ENCODE peak calls at places on chromosome 22, in four cellular contexts. R, X, L and U are unnamed samples.

GRCh38 chr22:17781319-17782031 is 7.2 kb upstream of the BID start:
- DNase-seq in X (peak; percentile 60), L (peak; percentile 94), R (peak; percentile 92), U (peak; percentile 70)

GRCh38 chr22:21445437-21446127 is 21.6 kb upstream of the TMEM191C start:
- DNase-seq in X (no peak), R (no peak), L (no peak), U (no peak)

GRCh38 chr22:31284241-31284745 is 8.0 kb downstream of the PIK3IP1 start:
- DNase-seq in R (no peak), L (no peak), X (no peak), U (no peak)

GRCh38 chr22:18078329-18079041 is 695 bp downstream of the PEX26 start:
- DNase-seq in R (peak; percentile 30), L (peak; percentile 19), X (peak; percentile 69), U (peak; percentile 45)

GRCh38 chr22:37068859-37069258 is 17.3 kb downstream of the KCTD17 start:
- DNase-seq in L (no peak), X (no peak), R (no peak), U (no peak)

GRCh38 chr22:41777749-41778395 is 22.6 kb upstream of the CCDC134 start:
- DNase-seq in L (no peak), R (no peak), X (no peak), U (peak; percentile 12)

GRCh38 chr22:32623943-32624342 is 149.3 kb downstream of the FBXO7 start:
- DNase-seq in R (peak; percentile 91), X (no peak), L (peak; percentile 98), U (no peak)

GRCh38 chr22:37330200-37331033 is 48.1 kb downstream of the CYTH4 start:
- DNase-seq in L (peak; percentile 90), X (peak; percentile 87), R (peak; percentile 93), U (no peak)

GRCh38 chr22:40383905-40384304 is 13.5 kb downstream of the SGSM3 start:
- DNase-seq in R (peak; percentile 80), X (no peak), L (peak; percentile 75), U (peak; percentile 63)

GRCh38 chr22:26461188-26461810 is 22.3 kb downstream of the HPS4 start:
- DNase-seq in R (peak; percentile 34), L (peak; percentile 28), X (peak; percentile 41), U (peak; percentile 46)

GRCh38 chr22:20145832-20146223 is 5.0 kb downstream of the CCDC188 start:
- DNase-seq in L (no peak), X (no peak), R (no peak), U (no peak)

GRCh38 chr22:24805790-24806662 is at the start of gene SGSM1:
- DNase-seq in X (no peak), R (peak; percentile 53), L (peak; percentile 27), U (peak; percentile 65)

GRCh38 chr22:20602589-20603164 is 95.3 kb downstream of the MED15 start:
- DNase-seq in R (no peak), X (no peak), L (no peak), U (no peak)

GRCh38 chr22:36737776-36738175 is 34.2 kb upstream of the CACNG2 start:
- DNase-seq in L (no peak), R (no peak), X (no peak), U (no peak)

GRCh38 chr22:48476599-48476998 is 1351.1 kb downstream of the BRD1 start:
- DNase-seq in L (no peak), R (no peak), X (no peak), U (no peak)

GRCh38 chr22:46007848-46008261 is 30.9 kb upstream of the WNT7B start:
- DNase-seq in X (no peak), R (peak; percentile 59), L (peak; percentile 87), U (no peak)

GRCh38 chr22:20610243-20610686 is 102.9 kb downstream of the MED15 start:
- DNase-seq in L (no peak), X (no peak), R (no peak), U (no peak)

GRCh38 chr22:11253000-11253511 is 4274.9 kb upstream of the OR11H1 start:
- DNase-seq in X (no peak), R (no peak), L (no peak), U (peak; percentile 0)

GRCh38 chr22:48352086-48352911 is 1475.4 kb downstream of the BRD1 start:
- DNase-seq in L (no peak), X (peak; percentile 11), R (no peak), U (no peak)

GRCh38 chr22:33105501-33105911 is 47.3 kb upstream of the SYN3 start:
- DNase-seq in R (no peak), X (no peak), L (peak; percentile 28), U (peak; percentile 73)

GRCh38 chr22:41305646-41306045 is 4.3 kb downstream of the ZC3H7B start:
- DNase-seq in X (no peak), L (peak; percentile 73), R (no peak), U (no peak)

GRCh38 chr22:29782061-29782845 is 15.1 kb downstream of the UQCR10 start:
- DNase-seq in R (peak; percentile 9), X (no peak), L (peak; percentile 46), U (no peak)

GRCh38 chr22:25729595-25729994 is 12.4 kb upstream of the MYO18B start:
- DNase-seq in L (no peak), X (no peak), R (no peak), U (no peak)

GRCh38 chr22:43148581-43148980 is 2.8 kb upstream of the TSPO start:
- DNase-seq in X (peak; percentile 42), R (no peak), L (no peak), U (no peak)

GRCh38 chr22:43151251-43152000 is at the start of gene TSPO:
- DNase-seq in X (peak; percentile 27), R (no peak), L (peak; percentile 19), U (no peak)

GRCh38 chr22:43150731-43151206 is 590 bp upstream of the TSPO start:
- DNase-seq in L (no peak), X (no peak), R (no peak), U (no peak)

GRCh38 chr22:43144949-43145348 is 1.8 kb upstream of the MCAT start:
- DNase-seq in L (no peak), X (no peak), R (no peak), U (no peak)

GRCh38 chr22:43147821-43148220 is 3.5 kb upstream of the TSPO start:
- DNase-seq in R (no peak), X (peak; percentile 56), L (no peak), U (no peak)
- H3K4me3 ChIP-seq in R (no peak overlapping the region), X (peak overlapping the region; percentile 61), L (no peak overlapping the region), U (no peak overlapping the region)

DNA sequence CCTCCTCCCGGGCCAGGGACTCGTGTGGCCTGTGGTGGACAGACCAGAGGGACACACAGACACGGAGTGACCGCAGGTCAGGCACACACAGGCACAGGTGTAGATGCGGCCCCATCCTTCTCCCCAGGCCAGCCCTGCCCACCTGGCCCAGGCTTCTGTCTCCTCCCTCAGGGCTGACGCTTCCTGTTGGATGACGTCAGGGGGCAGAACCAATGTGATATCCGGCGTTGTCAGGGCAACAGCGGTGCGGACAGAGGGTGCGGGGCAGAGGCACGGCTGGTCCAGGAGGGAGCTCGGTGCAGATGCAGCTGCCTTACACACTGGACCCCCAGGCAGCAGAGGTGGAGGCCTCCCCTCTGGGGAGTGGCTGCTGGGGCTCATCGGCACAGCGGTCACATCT is 2.9 kb upstream of the TUBGCP6 start:
- DNase-seq in L (peak; percentile 61), X (peak; percentile 91), R (peak; percentile 80), U (peak; percentile 34)
- H3K4me3 ChIP-seq in L (no peak overlapping the region), X (peak overlapping the region; percentile 35), R (no peak overlapping the region), U (peak overlapping the region; percentile 5)

GRCh38 chr22:23142546-23143105 is 836 bp upstream of the RSPH14 start:
- DNase-seq in X (no peak), L (no peak), R (no peak), U (no peak)
- H3K4me3 ChIP-seq in X (peak overlapping the region; percentile 67), L (no peak overlapping the region), R (no peak overlapping the region), U (no peak overlapping the region)

DNA sequence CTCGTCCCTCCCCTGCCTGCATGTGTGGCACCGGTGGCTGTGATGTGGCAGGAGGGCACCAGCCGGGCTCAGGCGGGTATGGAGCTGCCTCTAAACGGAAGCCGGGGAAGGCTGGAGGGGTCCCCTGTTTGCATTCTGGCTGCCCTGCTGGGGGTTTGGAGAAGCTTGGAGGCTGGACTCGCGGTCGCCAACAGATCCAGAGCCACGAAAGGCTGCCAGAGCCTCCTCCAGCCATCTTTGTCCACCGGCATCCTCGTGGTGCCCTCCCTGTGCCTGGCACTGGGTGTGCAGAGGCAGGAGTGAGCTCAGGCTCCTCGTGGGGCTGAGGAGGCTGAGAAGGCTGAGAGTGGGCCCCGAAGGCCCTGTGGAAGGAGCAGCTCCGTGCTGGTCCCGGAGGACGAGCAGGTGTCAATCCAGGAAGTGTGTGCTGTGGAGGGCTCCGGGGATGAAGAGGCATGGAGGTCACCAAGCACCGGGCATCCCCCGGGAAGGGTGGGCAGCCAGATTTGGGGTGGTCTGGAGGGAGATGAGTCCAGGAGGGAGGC is 937 bp downstream of the KDELR3 start:
- DNase-seq in R (no peak), L (no peak), X (no peak), U (no peak)
- H3K4me3 ChIP-seq in R (peak overlapping the region; percentile 95), L (peak overlapping the region; percentile 95), X (no peak overlapping the region), U (no peak overlapping the region)

DNA sequence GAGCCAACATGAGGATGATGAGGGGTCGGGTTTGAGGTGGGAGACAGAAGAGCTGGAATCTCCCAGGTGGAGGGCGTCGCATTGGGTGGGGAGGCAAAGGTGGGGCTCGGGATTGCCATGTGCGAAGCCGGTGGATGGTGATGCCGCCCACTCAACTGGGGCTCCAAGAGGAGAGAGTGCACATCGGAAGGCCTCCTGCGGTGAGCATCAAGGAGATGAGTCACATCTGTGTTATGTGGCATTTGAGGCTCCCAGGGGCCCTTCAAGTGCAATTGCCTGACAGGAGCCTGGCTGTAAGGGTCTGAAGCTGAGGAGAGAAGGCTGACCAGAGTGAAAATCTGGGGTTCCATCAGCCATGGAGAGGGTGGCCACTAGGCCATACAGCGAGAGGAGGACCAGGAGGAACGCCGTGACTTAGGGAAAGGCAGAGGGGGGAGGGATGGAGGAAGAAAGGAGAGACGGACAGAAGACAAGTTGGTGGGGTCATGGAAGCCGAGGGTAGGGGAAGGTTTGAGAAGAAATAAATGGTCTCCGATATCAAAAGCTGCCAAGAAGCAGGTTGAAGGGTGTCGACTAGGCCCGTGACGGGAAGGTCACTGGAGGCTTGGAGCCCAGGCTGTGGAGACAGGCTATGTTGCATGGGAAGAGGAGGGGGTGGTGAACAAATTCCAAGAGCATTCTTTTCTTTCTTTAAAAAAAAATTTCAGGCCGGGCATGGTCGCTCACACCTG is 21.3 kb downstream of the RASD2 start:
- DNase-seq in L (peak; percentile 84), R (peak; percentile 91), X (no peak), U (no peak)
- H3K4me3 ChIP-seq in L (no peak overlapping the region), R (no peak overlapping the region), X (no peak overlapping the region), U (no peak overlapping the region)